ENCODE peak calls at places on chromosomes 16 and 17, in five cellular contexts. N, S, M, Q and L are unnamed samples.

GRCh38 chr17:31226950-31227349 is 70.1 kb downstream of the OMG start:
- DNase-seq in N (no peak), S (no peak), M (no peak), Q (no peak), L (no peak)

GRCh38 chr17:40518401-40519088 is 17.1 kb upstream of the TNS4 start:
- DNase-seq in N (no peak), S (no peak), M (no peak), Q (peak), L (peak)

GRCh38 chr16:85396879-85397871 is 215.9 kb upstream of the GSE1 start:
- DNase-seq in N (no peak), S (peak), M (no peak), Q (no peak), L (peak)

GRCh38 chr16:15682105-15682570 is 32.1 kb downstream of the NDE1 start:
- DNase-seq in N (no peak), S (peak), M (peak), Q (peak), L (peak)

GRCh38 chr16:79088971-79089370 is 511.6 kb downstream of the MAF start:
- DNase-seq in N (no peak), S (no peak), M (no peak), Q (no peak), L (no peak)

GRCh38 chr17:39608601-39609000 is 881 bp upstream of the NEUROD2 start:
- DNase-seq in N (no peak), S (no peak), M (no peak), Q (no peak), L (peak)

GRCh38 chr16:15854906-15855703 is 1.7 kb downstream of the MYH11 start:
- DNase-seq in N (no peak), S (no peak), M (no peak), Q (no peak), L (no peak)

GRCh38 chr17:62911106-62911505 is 54.9 kb upstream of the TANC2 start:
- DNase-seq in N (no peak), S (no peak), M (no peak), Q (no peak), L (no peak)

GRCh38 chr17:41913798-41914197 is 5.0 kb downstream of the ACLY start:
- DNase-seq in N (no peak), S (no peak), M (no peak), Q (no peak), L (no peak)

GRCh38 chr17:78378225-78379133 is at the start of gene PGS1:
- DNase-seq in N (peak), S (peak), M (peak), Q (peak), L (peak)

GRCh38 chr16:66928702-66929388 is 3.5 kb upstream of the RRAD start:
- DNase-seq in N (peak), S (peak), M (peak), Q (peak), L (peak)

GRCh38 chr16:23836078-23836403 is 258 bp downstream of the PRKCB start:
- DNase-seq in N (no peak), S (no peak), M (no peak), Q (no peak), L (peak)

GRCh38 chr17:48150602-48151001 is 43.0 kb downstream of the SNX11 start:
- DNase-seq in N (no peak), S (no peak), M (no peak), Q (no peak), L (no peak)

GRCh38 chr16:10088380-10088793 is 93.8 kb downstream of the GRIN2A start:
- DNase-seq in N (peak), S (no peak), M (no peak), Q (no peak), L (no peak)

GRCh38 chr16:6012716-6013115 is 915.1 kb upstream of the EEF2KMT start:
- DNase-seq in N (no peak), S (no peak), M (no peak), Q (no peak), L (no peak)

GRCh38 chr16:56789360-56789759 is 59.4 kb downstream of the NUP93 start:
- DNase-seq in N (peak), S (peak), M (no peak), Q (peak), L (no peak)

GRCh38 chr16:12094537-12095265 is 118.2 kb downstream of the SNX29 start:
- DNase-seq in N (no peak), S (no peak), M (no peak), Q (no peak), L (no peak)

GRCh38 chr16:50988441-50988840 is 162.6 kb downstream of the SALL1 start:
- DNase-seq in N (no peak), S (peak), M (no peak), Q (no peak), L (no peak)

GRCh38 chr17:78769200-78769773 is 12.8 kb downstream of the CYTH1 start:
- DNase-seq in N (no peak), S (peak), M (no peak), Q (no peak), L (no peak)

GRCh38 chr17:5532581-5532980 is 46.2 kb downstream of the MIS12 start:
- DNase-seq in N (no peak), S (no peak), M (no peak), Q (no peak), L (no peak)

GRCh38 chr17:3474212-3474611 is 1.6 kb upstream of the ASPA start:
- DNase-seq in N (no peak), S (no peak), M (no peak), Q (no peak), L (no peak)

GRCh38 chr17:40524243-40524965 is 23.0 kb upstream of the TNS4 start:
- DNase-seq in N (no peak), S (no peak), M (no peak), Q (no peak), L (no peak)

GRCh38 chr16:3158014-3158497 is 23.2 kb downstream of the ZNF213 start:
- DNase-seq in N (peak), S (no peak), M (peak), Q (peak), L (no peak)

GRCh38 chr16:54633943-54634362 is 296.7 kb upstream of the IRX5 start:
- DNase-seq in N (no peak), S (peak), M (peak), Q (peak), L (peak)

GRCh38 chr16:55478827-55479559 is at the start of gene MMP2:
- DNase-seq in N (peak), S (no peak), M (peak), Q (no peak), L (peak)

GRCh38 chr16:1261131-1261917 is 5.5 kb downstream of the TPSD1 start:
- DNase-seq in N (no peak), S (no peak), M (no peak), Q (peak), L (peak)

GRCh38 chr16:14013571-14014283 is 57.4 kb upstream of the MRTFB start:
- DNase-seq in N (peak), S (no peak), M (no peak), Q (peak), L (no peak)

GRCh38 chr17:48542956-48543853 is 1.7 kb downstream of the HOXB2 start:
- DNase-seq in N (peak), S (no peak), M (peak), Q (peak), L (peak)

GRCh38 chr17:78357177-78357586 is 2.7 kb downstream of the SOCS3 start:
- DNase-seq in N (peak), S (no peak), M (no peak), Q (no peak), L (peak)

GRCh38 chr17:78337244-78338109 is 22.4 kb downstream of the SOCS3 start:
- DNase-seq in N (no peak), S (peak), M (no peak), Q (peak), L (peak)

GRCh38 chr17:20908373-20909273 is 134.2 kb downstream of the USP22 start:
- DNase-seq in N (peak), S (peak), M (peak), Q (peak), L (peak)

GRCh38 chr17:79951361-79952264 is 84.1 kb downstream of the TBC1D16 start:
- DNase-seq in N (peak), S (no peak), M (peak), Q (no peak), L (peak)

GRCh38 chr17:82097919-82098168 is 192 bp downstream of the FASN start:
- DNase-seq in N (no peak), S (no peak), M (no peak), Q (no peak), L (no peak)
- H2AFZ ChIP-seq in N (no peak), S (peak), M (no peak), Q (no peak), L (no peak)

GRCh38 chr16:87582966-87583325 is 19.4 kb upstream of the JPH3 start:
- DNase-seq in N (no peak), S (no peak), M (no peak), Q (no peak), L (no peak)
- H2AFZ ChIP-seq in N (no peak), S (no peak), M (no peak), Q (no peak), L (no peak)

GRCh38 chr16:88927010-88927409 is 50.0 kb downstream of the CBFA2T3 start:
- DNase-seq in N (no peak), S (no peak), M (no peak), Q (no peak), L (no peak)
- H2AFZ ChIP-seq in N (no peak), S (no peak), M (no peak), Q (no peak), L (no peak)

DNA sequence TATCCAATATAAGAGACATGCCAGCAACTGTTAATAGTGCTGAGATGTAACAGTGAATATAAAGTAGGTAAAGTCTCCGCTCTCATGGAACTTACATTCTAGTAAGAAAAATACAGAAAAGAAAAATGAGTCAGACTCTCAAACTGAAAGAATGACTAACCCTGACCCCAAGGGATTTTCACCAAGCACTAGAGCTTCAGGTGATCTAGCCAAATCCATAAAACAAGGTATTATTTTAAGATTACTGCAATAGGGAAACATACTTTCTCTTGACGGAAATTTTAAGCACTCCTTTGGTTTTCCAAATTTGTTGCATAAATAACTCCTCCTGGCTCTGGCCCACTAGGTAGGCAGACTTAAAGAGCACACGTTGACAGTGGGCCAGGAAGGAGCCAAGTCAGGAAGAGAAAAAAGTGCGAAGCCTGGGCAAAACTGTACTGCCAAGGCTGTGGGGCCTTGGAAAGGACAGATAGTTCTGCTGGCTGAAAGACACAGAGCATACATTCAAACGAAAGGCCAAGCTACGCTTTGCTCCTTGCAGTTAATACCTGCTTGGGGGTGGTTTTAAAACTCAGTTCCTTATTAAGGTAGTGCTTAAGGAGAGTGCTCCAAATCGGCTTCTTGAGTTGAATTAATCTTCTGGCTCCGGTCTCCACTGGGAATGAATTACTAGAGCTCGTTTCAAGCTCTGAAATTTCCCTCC is 1.4 kb downstream of the GOT2 start:
- DNase-seq in N (no peak), S (peak), M (no peak), Q (peak), L (no peak)
- H2AFZ ChIP-seq in N (no peak), S (peak), M (no peak), Q (peak), L (no peak)